ENCODE peak calls at places on chromosomes 13 and 19, in five cellular contexts. O is HL-60; F is thoracic aorta; S is CD8-positive, alpha-beta memory T cell; I is tibial artery. Z is an unnamed sample.

GRCh38 chr19:49749055-49749716 is 13.9 kb downstream of the TSKS start:
- DNase-seq in I (no peak), F (no peak), O (no peak), S (no peak), Z (no peak)

GRCh38 chr13:47835470-47836228 is 165.4 kb downstream of the SUCLA2 start:
- DNase-seq in I (no peak), S (no peak), O (no peak), F (no peak), Z (no peak)

GRCh38 chr19:42122691-42123607 is 9.3 kb downstream of the POU2F2 start:
- DNase-seq in F (no peak), O (no peak), S (no peak), I (no peak), Z (no peak)

GRCh38 chr13:87124785-87125074 is 546.4 kb upstream of the SLITRK5 start:
- DNase-seq in I (no peak), O (no peak), S (no peak), F (no peak), Z (no peak)

GRCh38 chr13:25602206-25602605 is 230.4 kb downstream of the ATP8A2 start:
- DNase-seq in F (no peak), I (no peak), O (no peak), S (no peak), Z (no peak)

GRCh38 chr13:114077938-114078335 is 54.5 kb downstream of the RASA3 start:
- DNase-seq in F (no peak), I (peak; percentile 53), O (no peak), S (no peak), Z (no peak)

GRCh38 chr19:38149597-38149996 is 74.4 kb downstream of the DPF1 start:
- DNase-seq in I (no peak), F (no peak), S (no peak), O (peak; percentile 3), Z (no peak)

GRCh38 chr13:27374650-27375049 is 49.8 kb upstream of the GTF3A start:
- DNase-seq in F (peak; percentile 26), I (peak; percentile 77), O (peak; percentile 70), S (peak; percentile 49), Z (no peak)

GRCh38 chr13:96025283-96025682 is 27.9 kb downstream of the UGGT2 start:
- DNase-seq in I (no peak), F (no peak), S (no peak), O (no peak), Z (no peak)

GRCh38 chr19:38285567-38285966 is 18.5 kb upstream of the C19orf33 start:
- DNase-seq in O (no peak), F (no peak), I (no peak), S (no peak), Z (no peak)

GRCh38 chr13:73757471-73758233 is 376.6 kb downstream of the KLF12 start:
- DNase-seq in F (no peak), O (no peak), I (no peak), S (no peak), Z (no peak)

GRCh38 chr13:32443111-32443510 is 15.2 kb upstream of the N4BP2L1 start:
- DNase-seq in F (no peak), S (peak; percentile 47), I (no peak), O (peak; percentile 60), Z (no peak)

GRCh38 chr19:48928164-48929005 is 5.1 kb upstream of the DHDH start:
- DNase-seq in F (no peak), S (no peak), I (no peak), O (no peak), Z (no peak)

GRCh38 chr13:20902438-20903163 is at the start of gene XPO4:
- DNase-seq in I (peak; percentile 86), F (peak; percentile 23), O (peak; percentile 75), S (peak; percentile 81), Z (peak; percentile 88)

GRCh38 chr13:108182652-108183051 is 32.7 kb downstream of the LIG4 start:
- DNase-seq in S (no peak), O (no peak), I (no peak), F (no peak), Z (no peak)

GRCh38 chr13:76687467-76687866 is 198.7 kb downstream of the KCTD12 start:
- DNase-seq in S (no peak), I (no peak), F (no peak), O (peak; percentile 7), Z (no peak)

GRCh38 chr13:43686557-43686956 is 100.2 kb downstream of the ENOX1 start:
- DNase-seq in I (no peak), S (no peak), O (no peak), F (no peak), Z (no peak)

DNA sequence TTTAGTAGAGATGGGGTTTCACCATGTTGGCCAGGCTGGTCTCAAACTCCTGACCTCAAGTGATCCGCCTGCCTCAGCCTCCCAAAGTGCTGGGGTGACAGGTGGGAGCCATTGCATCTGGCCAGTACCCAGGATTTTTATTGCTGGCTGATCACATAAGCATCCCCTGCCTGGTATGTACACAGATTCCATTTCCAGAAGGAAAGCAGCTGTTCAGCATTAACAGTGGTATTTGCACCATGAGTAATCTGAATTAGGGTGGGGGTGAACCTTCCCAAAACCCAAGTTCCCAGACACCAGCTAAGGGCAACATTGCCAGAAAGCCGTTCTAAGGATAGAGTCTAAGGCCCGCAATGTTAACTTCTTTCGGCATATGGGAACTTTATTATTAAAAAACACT is 7.3 kb downstream of the ZNF555 start:
- DNase-seq in S (no peak), I (no peak), O (no peak), F (no peak), Z (no peak)
- H3K27ac ChIP-seq in S (no peak overlapping the region), I (no peak overlapping the region), O (no peak overlapping the region), F (no peak overlapping the region), Z (no peak overlapping the region)

GRCh38 chr19:15488489-15489226 is 9.4 kb upstream of the PGLYRP2 start:
- DNase-seq in S (no peak), F (no peak), I (no peak), O (no peak), Z (no peak)
- H3K27ac ChIP-seq in S (no peak overlapping the region), F (no peak overlapping the region), I (no peak overlapping the region), O (no peak overlapping the region), Z (no peak overlapping the region)

DNA sequence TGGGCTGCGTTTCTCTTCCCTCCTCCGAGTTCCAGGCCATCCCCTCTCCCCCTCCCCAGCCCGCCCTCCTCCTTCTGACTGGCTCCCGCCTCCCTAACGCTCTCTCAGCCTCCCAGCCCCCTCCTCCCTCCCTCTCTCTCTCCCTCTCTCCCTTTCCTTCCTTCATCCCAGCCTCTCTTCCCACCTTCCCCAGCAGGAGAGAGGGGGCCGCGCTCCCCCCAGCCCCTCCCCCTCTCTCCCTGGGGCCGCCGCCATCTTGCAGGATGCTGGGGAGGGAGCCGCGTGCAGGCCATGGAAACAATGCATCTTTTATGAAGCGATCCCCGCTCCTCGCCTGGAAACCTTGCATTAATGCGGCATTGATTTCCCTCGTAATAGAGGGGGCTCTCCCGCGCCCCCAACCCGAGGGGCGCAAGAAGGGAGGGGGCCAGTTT is 42.6 kb upstream of the ADGRL1 start:
- DNase-seq in O (no peak), F (no peak), S (peak; percentile 44), I (no peak), Z (peak; percentile 71)
- H3K27ac ChIP-seq in O (no peak overlapping the region), F (no peak overlapping the region), S (no peak overlapping the region), I (no peak overlapping the region), Z (no peak overlapping the region)

GRCh38 chr19:14809272-14810057 is 25.5 kb downstream of the OR7A5 start:
- DNase-seq in F (no peak), S (no peak), I (no peak), O (no peak), Z (no peak)
- H3K27ac ChIP-seq in F (no peak overlapping the region), S (no peak overlapping the region), I (no peak overlapping the region), O (no peak overlapping the region), Z (no peak overlapping the region)

GRCh38 chr19:47729468-47729798 is 15.9 kb upstream of the NOP53 start:
- DNase-seq in I (peak; percentile 95), F (peak; percentile 65), S (no peak), O (no peak), Z (peak; percentile 56)
- H3K27ac ChIP-seq in I (peak overlapping the region; percentile 91), F (peak overlapping the region; percentile 98), S (peak overlapping the region; percentile 24), O (no peak overlapping the region), Z (peak overlapping the region; percentile 89)

GRCh38 chr19:39356073-39356472 is 13.9 kb downstream of the SAMD4B start:
- DNase-seq in I (no peak), S (no peak), O (no peak), F (no peak), Z (no peak)
- H3K27ac ChIP-seq in I (no peak overlapping the region), S (no peak overlapping the region), O (no peak overlapping the region), F (no peak overlapping the region), Z (no peak overlapping the region)

DNA sequence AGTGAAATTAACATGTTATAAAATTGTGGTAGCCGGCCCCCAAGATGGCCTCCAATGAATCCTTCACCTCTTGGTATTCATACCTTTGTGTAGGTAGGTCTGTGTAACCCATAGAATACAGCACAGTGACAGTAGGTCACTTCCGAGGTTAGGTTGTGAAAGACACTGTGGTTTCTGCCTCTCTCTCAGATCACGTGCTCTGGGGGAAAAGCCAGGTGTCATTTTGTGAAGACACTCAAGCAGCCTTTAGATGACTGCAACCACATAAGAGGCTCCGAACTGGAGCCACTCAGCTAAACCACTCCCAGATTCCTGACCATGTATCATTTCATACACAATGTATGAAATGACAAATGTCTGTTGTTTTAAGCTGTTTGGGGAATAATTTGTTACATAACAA is 9.8 kb upstream of the USPL1 start:
- DNase-seq in O (peak; percentile 85), S (peak; percentile 74), F (no peak), I (no peak), Z (no peak)
- H3K27ac ChIP-seq in O (peak overlapping the region; percentile 49), S (no peak overlapping the region), F (no peak overlapping the region), I (no peak overlapping the region), Z (no peak overlapping the region)

GRCh38 chr19:54795763-54796162 is 7.6 kb upstream of the KIR2DL4 start:
- DNase-seq in I (no peak), O (peak; percentile 63), F (no peak), S (no peak), Z (no peak)

GRCh38 chr19:54791476-54791875 is 11.9 kb upstream of the KIR2DL4 start:
- DNase-seq in I (no peak), O (no peak), S (no peak), F (no peak), Z (no peak)

GRCh38 chr19:54790711-54791110 is 12.7 kb upstream of the KIR2DL4 start:
- DNase-seq in F (no peak), I (no peak), O (no peak), S (no peak), Z (no peak)

GRCh38 chr19:54792814-54793213 is 10.6 kb upstream of the KIR2DL4 start:
- DNase-seq in S (no peak), F (no peak), I (no peak), O (no peak), Z (no peak)
- H3K27ac ChIP-seq in S (no peak overlapping the region), F (no peak overlapping the region), I (no peak overlapping the region), O (no peak overlapping the region), Z (no peak overlapping the region)